ENCODE peak calls at places on chromosome 15, in seven cellular contexts. G is stomach, E is esophagus squamous epithelium, M is A549, P is K562, D is adrenal gland, Z is IMR-90. U is an unnamed sample.
A peak's percentile ranks its signal among the peaks of the same experiment; 100 is the strongest.

GRCh38 chr15:83818591-83818990 is 164.7 kb downstream of the ADAMTSL3 start:
- DNase-seq in G (no peak), E (no peak), M (no peak), P (no peak), D (no peak), Z (no peak), U (no peak)

GRCh38 chr15:44535509-44536297 is 1.2 kb upstream of the EIF3J start:
- DNase-seq in G (no peak), E (no peak), M (peak; percentile 14), P (no peak), D (no peak), Z (no peak), U (no peak)

GRCh38 chr15:72521682-72522081 is 47.6 kb downstream of the ARIH1 start:
- DNase-seq in G (no peak), E (no peak), M (no peak), P (no peak), D (no peak), Z (peak; percentile 43), U (no peak)

GRCh38 chr15:73109751-73110150 is 57.5 kb downstream of the NEO1 start:
- DNase-seq in G (no peak), E (no peak), M (no peak), P (no peak), D (no peak), Z (no peak), U (no peak)

GRCh38 chr15:91165850-91166249 is 65.8 kb downstream of the SV2B start:
- DNase-seq in G (no peak), E (no peak), M (no peak), P (no peak), D (no peak), Z (no peak), U (no peak)

GRCh38 chr15:33801954-33802353 is 166.3 kb upstream of the CHRM5 start:
- DNase-seq in G (no peak), E (no peak), M (no peak), P (no peak), D (no peak), Z (no peak), U (no peak)

GRCh38 chr15:64749999-64750657 is 25.3 kb downstream of the RBPMS2 start:
- DNase-seq in G (no peak), E (no peak), M (peak; percentile 63), P (peak; percentile 60), D (no peak), Z (peak; percentile 57), U (no peak)

GRCh38 chr15:74901612-74902063 is 5.0 kb downstream of the FAM219B start:
- DNase-seq in G (peak; percentile 74), E (no peak), M (peak; percentile 55), P (peak; percentile 76), D (peak; percentile 42), Z (peak; percentile 46), U (peak; percentile 51)

GRCh38 chr15:70093481-70094309 is 4.0 kb downstream of the TLE3 start:
- DNase-seq in G (peak; percentile 85), E (no peak), M (no peak), P (no peak), D (no peak), Z (no peak), U (no peak)

GRCh38 chr15:38307251-38307650 is 54.6 kb downstream of the SPRED1 start:
- DNase-seq in G (no peak), E (no peak), M (no peak), P (no peak), D (no peak), Z (no peak), U (no peak)

GRCh38 chr15:22912256-22912655 is 67.9 kb downstream of the CYFIP1 start:
- DNase-seq in G (no peak), E (no peak), M (no peak), P (no peak), D (no peak), Z (no peak), U (no peak)

GRCh38 chr15:81195339-81195864 is 1.3 kb upstream of the IL16 start:
- DNase-seq in G (no peak), E (no peak), M (no peak), P (no peak), D (no peak), Z (no peak), U (no peak)

GRCh38 chr15:50652671-50653070 is 33.9 kb downstream of the TRPM7 start:
- DNase-seq in G (no peak), E (no peak), M (no peak), P (no peak), D (no peak), Z (no peak), U (no peak)

GRCh38 chr15:54812383-54812782 is 384.4 kb downstream of the RSL24D1 start:
- DNase-seq in G (no peak), E (no peak), M (peak; percentile 1), P (no peak), D (no peak), Z (no peak), U (no peak)

GRCh38 chr15:75763137-75763611 is 50.5 kb upstream of the CSPG4 start:
- DNase-seq in G (no peak), E (no peak), M (no peak), P (no peak), D (no peak), Z (no peak), U (no peak)

GRCh38 chr15:69031013-69032001 is 16.8 kb downstream of the NOX5 start:
- DNase-seq in G (peak; percentile 41), E (no peak), M (peak; percentile 82), P (peak; percentile 53), D (peak; percentile 33), Z (no peak), U (no peak)

GRCh38 chr15:51678081-51678480 is 3.2 kb upstream of the SCG3 start:
- DNase-seq in G (no peak), E (no peak), M (no peak), P (no peak), D (no peak), Z (no peak), U (no peak)

GRCh38 chr15:38440353-38441129 is 13.4 kb upstream of the FAM98B start:
- DNase-seq in G (peak; percentile 49), E (no peak), M (peak; percentile 57), P (peak; percentile 74), D (peak; percentile 30), Z (peak; percentile 62), U (no peak)

GRCh38 chr15:38335106-38335505 is 82.5 kb downstream of the SPRED1 start:
- DNase-seq in G (no peak), E (no peak), M (no peak), P (no peak), D (no peak), Z (no peak), U (no peak)

GRCh38 chr15:61083781-61084134 is 145.3 kb downstream of the RORA start:
- DNase-seq in G (no peak), E (no peak), M (no peak), P (no peak), D (no peak), Z (no peak), U (no peak)

GRCh38 chr15:68201153-68201878 is 3.8 kb downstream of the CALML4 start:
- DNase-seq in G (no peak), E (no peak), M (no peak), P (no peak), D (no peak), Z (no peak), U (no peak)

GRCh38 chr15:40958146-40958545 is 4.9 kb downstream of the CHAC1 start:
- DNase-seq in G (no peak), E (no peak), M (no peak), P (no peak), D (no peak), Z (no peak), U (no peak)

GRCh38 chr15:80619677-80620076 is 75.4 kb upstream of the ABHD17C start:
- DNase-seq in G (no peak), E (no peak), M (no peak), P (no peak), D (no peak), Z (peak; percentile 43), U (no peak)

DNA sequence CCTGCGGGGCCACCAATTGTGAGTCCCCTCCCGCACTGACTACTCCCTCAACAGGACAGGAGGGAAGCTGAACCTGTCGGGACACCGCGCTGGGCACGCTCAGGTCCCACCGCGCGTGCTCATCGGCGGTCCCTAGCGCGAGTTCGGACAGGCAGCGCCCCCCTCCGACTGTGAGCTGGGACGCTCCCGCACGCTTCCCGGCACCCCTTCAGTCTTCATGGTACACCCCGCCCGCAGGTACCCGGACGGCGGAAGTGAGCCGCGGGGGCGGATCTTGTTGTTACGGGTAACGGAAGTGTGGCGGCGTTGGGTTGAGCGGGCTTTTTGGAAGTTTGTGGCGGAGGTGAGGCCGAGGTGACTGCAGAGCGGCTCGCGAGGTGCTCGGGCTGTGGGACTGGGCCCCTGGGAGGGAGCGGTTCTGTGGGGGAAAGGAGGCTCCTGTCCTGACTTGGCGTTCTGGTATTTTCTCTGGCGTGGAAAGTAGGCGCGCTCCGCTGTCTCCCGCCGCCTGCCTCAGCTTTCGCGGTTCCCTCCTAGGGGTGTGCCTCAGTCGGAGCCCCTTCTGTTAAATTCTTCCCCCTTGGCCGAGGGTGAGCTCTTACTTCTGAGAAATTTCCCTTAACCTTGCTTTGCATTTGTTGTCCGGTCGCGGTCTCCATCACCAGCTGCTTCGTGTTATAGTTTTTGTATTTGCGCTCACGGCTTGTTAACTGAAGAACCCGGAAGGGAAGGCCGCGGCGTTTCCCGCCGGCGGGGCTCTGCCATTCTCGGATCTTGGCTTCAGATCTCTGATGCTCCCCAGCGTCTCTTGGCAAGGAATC is at the start of gene FANCI:
- DNase-seq in G (peak; percentile 97), E (peak; percentile 81), M (peak; percentile 97), P (peak; percentile 96), D (peak; percentile 96), Z (peak; percentile 90), U (peak; percentile 68)
- TF ChIP-seq POLR2A in G (no peak), E (peak; percentile 34), M (peak; percentile 85), P (peak; percentile 89), D (peak; percentile 43), Z (no peak), U (no peak)

GRCh38 chr15:85330941-85331588 is 49.3 kb upstream of the AKAP13 start:
- DNase-seq in G (peak; percentile 92), E (peak; percentile 52), M (peak; percentile 95), P (peak; percentile 41), D (peak; percentile 93), Z (peak; percentile 86), U (no peak)
- TF ChIP-seq POLR2A in G (no peak), E (no peak), M (no peak), P (no peak), D (peak; percentile 50), Z (no peak), U (no peak)

GRCh38 chr15:96270581-96271172 is 59.8 kb upstream of the NR2F2 start:
- DNase-seq in G (no peak), E (no peak), M (peak; percentile 42), P (no peak), D (no peak), Z (peak; percentile 79), U (no peak)

GRCh38 chr15:96274087-96274440 is 56.4 kb upstream of the NR2F2 start:
- DNase-seq in G (no peak), E (no peak), M (no peak), P (no peak), D (no peak), Z (no peak), U (no peak)

GRCh38 chr15:96272427-96272826 is 58.1 kb upstream of the NR2F2 start:
- DNase-seq in G (no peak), E (no peak), M (no peak), P (no peak), D (no peak), Z (no peak), U (no peak)

GRCh38 chr15:96274698-96275097 is 55.8 kb upstream of the NR2F2 start:
- DNase-seq in G (no peak), E (no peak), M (no peak), P (no peak), D (no peak), Z (no peak), U (no peak)

GRCh38 chr15:96273317-96274086 is 57.0 kb upstream of the NR2F2 start:
- DNase-seq in G (no peak), E (no peak), M (peak; percentile 69), P (peak; percentile 93), D (no peak), Z (peak; percentile 100), U (peak; percentile 33)
- TF ChIP-seq POLR2A in G (no peak), E (no peak), M (no peak), P (no peak), D (no peak), Z (peak; percentile 24), U (no peak)

GRCh38 chr15:67068724-67069400 is 3.5 kb downstream of the SMAD3 start:
- DNase-seq in G (no peak), E (no peak), M (no peak), P (no peak), D (no peak), Z (peak; percentile 63), U (no peak)
- TF ChIP-seq POLR2A in G (no peak), E (no peak), M (no peak), P (no peak), D (no peak), Z (peak; percentile 1), U (no peak)